ENCODE peak calls at places on chromosomes 1 and 21, in five cellular contexts. A is Panc1; H is lower lobe of right lung; W is CD8-positive, alpha-beta T cell; D is A549. K is an unnamed sample.

GRCh38 chr1:167668108-167668507 is 38.1 kb downstream of the RCSD1 start:
- DNase-seq in A (no peak), D (no peak), H (no peak), W (no peak), K (no peak)

GRCh38 chr1:40879487-40880175 is 17.5 kb upstream of the CITED4 start:
- DNase-seq in H (no peak), A (no peak), W (no peak), D (no peak), K (no peak)

GRCh38 chr1:12654004-12654567 is 10.2 kb downstream of the AADACL4 start:
- DNase-seq in W (no peak), A (no peak), H (no peak), D (no peak), K (no peak)

GRCh38 chr1:100699744-100700143 is 19.8 kb upstream of the VCAM1 start:
- DNase-seq in D (no peak), W (no peak), H (no peak), A (no peak), K (no peak)

GRCh38 chr1:245880754-245881403 is 626.2 kb downstream of the SMYD3 start:
- DNase-seq in H (no peak), A (no peak), D (no peak), W (no peak), K (no peak)

GRCh38 chr1:210464519-210465039 is 135.9 kb downstream of the HHAT start:
- DNase-seq in A (no peak), D (no peak), H (peak; percentile 74), W (no peak), K (no peak)

GRCh38 chr1:145926706-145927072 is 595 bp downstream of the RBM8A start:
- DNase-seq in H (no peak), A (no peak), W (no peak), D (no peak), K (no peak)

GRCh38 chr21:41064951-41065350 is 103.0 kb upstream of the BACE2 start:
- DNase-seq in D (no peak), A (no peak), W (no peak), H (no peak), K (no peak)

GRCh38 chr1:41728403-41729202 is 190.1 kb downstream of the HIVEP3 start:
- DNase-seq in A (no peak), H (no peak), W (no peak), D (no peak), K (no peak)

GRCh38 chr21:37800496-37801061 is 115.7 kb downstream of the KCNJ6 start:
- DNase-seq in W (no peak), H (no peak), D (no peak), A (no peak), K (no peak)

GRCh38 chr1:15727866-15728534 is 8.1 kb upstream of the SLC25A34 start:
- DNase-seq in A (no peak), D (no peak), H (no peak), W (no peak), K (no peak)

GRCh38 chr1:71080178-71080781 is 555 bp downstream of the ZRANB2 start:
- DNase-seq in H (no peak), A (no peak), D (no peak), W (no peak), K (peak; percentile 40)

GRCh38 chr1:150066838-150067183 is 765 bp upstream of the VPS45 start:
- DNase-seq in D (peak; percentile 26), H (peak; percentile 61), A (no peak), W (peak; percentile 55), K (no peak)

GRCh38 chr1:158087320-158087927 is 93.3 kb upstream of the CD1D start:
- DNase-seq in H (no peak), A (peak; percentile 39), D (peak; percentile 86), W (no peak), K (no peak)

GRCh38 chr1:213374369-213374768 is 323.3 kb downstream of the RPS6KC1 start:
- DNase-seq in W (peak; percentile 53), D (peak; percentile 76), A (peak; percentile 20), H (peak; percentile 52), K (peak; percentile 11)

GRCh38 chr1:18322353-18323032 is 158.2 kb upstream of the KLHDC7A start:
- DNase-seq in D (peak; percentile 36), A (no peak), H (no peak), W (no peak), K (no peak)

GRCh38 chr1:167136191-167136614 is 42.3 kb downstream of the STYXL2 start:
- DNase-seq in A (no peak), W (no peak), H (no peak), D (no peak), K (no peak)

GRCh38 chr1:24694380-24694843 is 50.8 kb upstream of the CLIC4 start:
- DNase-seq in W (no peak), D (no peak), A (no peak), H (peak; percentile 47), K (no peak)

GRCh38 chr1:150148834-150149489 is 754 bp upstream of the PLEKHO1 start:
- DNase-seq in A (no peak), H (no peak), W (no peak), D (no peak), K (no peak)

GRCh38 chr1:216600730-216601426 is 122.4 kb downstream of the ESRRG start:
- DNase-seq in D (peak; percentile 74), H (peak; percentile 83), A (peak; percentile 57), W (no peak), K (no peak)

GRCh38 chr1:182041615-182042014 is 19.9 kb downstream of the ZNF648 start:
- DNase-seq in D (no peak), H (no peak), A (no peak), W (no peak), K (no peak)

GRCh38 chr1:113721010-113721409 is 38.3 kb downstream of the PHTF1 start:
- DNase-seq in W (no peak), D (no peak), H (no peak), A (no peak), K (no peak)

GRCh38 chr1:3377604-3378279 is 76.7 kb upstream of the ARHGEF16 start:
- DNase-seq in D (no peak), A (no peak), W (no peak), H (no peak), K (no peak)

GRCh38 chr1:242435200-242435599 is 89.3 kb downstream of the PLD5 start:
- DNase-seq in H (no peak), A (no peak), W (no peak), D (no peak), K (no peak)

GRCh38 chr1:39540504-39541031 is 36.0 kb downstream of the PABPC4 start:
- DNase-seq in W (no peak), H (peak; percentile 85), D (no peak), A (no peak), K (no peak)

GRCh38 chr1:150696151-150696550 is 803 bp downstream of the GOLPH3L start:
- DNase-seq in A (no peak), W (no peak), H (no peak), D (no peak), K (no peak)

GRCh38 chr21:40445349-40445921 is 401.5 kb downstream of the DSCAM start:
- DNase-seq in H (no peak), W (no peak), D (no peak), A (no peak), K (no peak)

GRCh38 chr1:202143768-202144509 is 598 bp downstream of the ARL8A start:
- DNase-seq in A (no peak), D (peak; percentile 35), W (no peak), H (peak; percentile 75), K (peak; percentile 59)

DNA sequence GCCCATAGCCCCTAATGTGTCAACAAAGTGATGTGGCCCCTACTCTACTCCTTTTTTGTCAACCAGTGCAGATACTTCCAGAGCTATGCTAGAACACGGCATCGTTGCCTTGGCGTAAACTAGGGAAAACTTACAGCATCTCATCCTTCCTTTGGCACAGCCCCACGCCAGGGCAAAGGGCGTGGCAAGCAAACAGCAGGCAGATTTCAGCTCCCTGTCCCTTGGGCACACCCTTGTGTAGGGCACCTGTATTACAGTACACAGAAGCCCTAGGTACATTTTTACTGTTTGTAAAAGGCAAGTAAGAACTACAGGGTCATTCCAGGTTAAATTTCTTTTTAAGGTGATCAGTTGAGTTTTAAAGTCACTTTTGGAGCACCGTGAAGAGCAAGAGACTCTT is 29.3 kb downstream of the PRDX6 start:
- DNase-seq in H (no peak), W (no peak), D (peak; percentile 20), A (no peak), K (no peak)
- H3K27ac ChIP-seq in H (peak overlapping the region; percentile 60), W (no peak overlapping the region), D (peak overlapping the region; percentile 61), A (no peak overlapping the region), K (no peak overlapping the region)

DNA sequence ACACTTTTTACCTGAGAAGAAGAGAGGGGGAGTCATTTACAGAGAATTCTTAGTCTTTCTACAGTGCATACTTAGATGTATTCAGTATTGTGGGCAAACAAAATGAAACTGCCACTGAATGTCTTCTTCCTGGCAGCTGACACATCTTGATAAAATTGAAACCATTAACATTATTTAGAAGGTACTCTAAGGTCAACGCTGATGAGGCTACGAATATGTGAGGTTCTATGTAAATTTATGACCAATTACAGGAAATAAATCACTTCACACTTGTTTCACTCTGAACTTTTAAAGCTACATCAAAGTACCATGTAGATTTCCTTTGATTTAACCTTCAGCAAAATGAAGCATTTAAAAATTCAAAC is 51.3 kb upstream of the GFI1 start:
- DNase-seq in W (no peak), H (no peak), D (no peak), A (no peak), K (peak; percentile 49)
- H3K4me3 ChIP-seq in W (no peak overlapping the region), H (no peak overlapping the region), D (no peak overlapping the region), A (no peak overlapping the region), K (peak overlapping the region; percentile 67)

GRCh38 chr1:27569506-27570382 is 34.2 kb downstream of the AHDC1 start:
- DNase-seq in A (no peak), W (no peak), D (no peak), H (no peak), K (no peak)

GRCh38 chr1:27569088-27569459 is 34.9 kb downstream of the AHDC1 start:
- DNase-seq in W (no peak), D (no peak), A (no peak), H (no peak), K (no peak)

GRCh38 chr1:27570823-27571222 is 33.1 kb downstream of the AHDC1 start:
- DNase-seq in D (no peak), W (no peak), H (no peak), A (no peak), K (no peak)

GRCh38 chr1:27571439-27572018 is 32.4 kb downstream of the AHDC1 start:
- DNase-seq in H (no peak), A (no peak), W (no peak), D (no peak), K (no peak)

GRCh38 chr1:27570383-27570755 is 33.6 kb downstream of the AHDC1 start:
- DNase-seq in A (no peak), W (no peak), D (no peak), H (no peak), K (no peak)
- H3K27ac ChIP-seq in A (peak overlapping the region; percentile 91), W (no peak overlapping the region), D (peak overlapping the region; percentile 61), H (peak overlapping the region; percentile 76), K (no peak overlapping the region)

DNA sequence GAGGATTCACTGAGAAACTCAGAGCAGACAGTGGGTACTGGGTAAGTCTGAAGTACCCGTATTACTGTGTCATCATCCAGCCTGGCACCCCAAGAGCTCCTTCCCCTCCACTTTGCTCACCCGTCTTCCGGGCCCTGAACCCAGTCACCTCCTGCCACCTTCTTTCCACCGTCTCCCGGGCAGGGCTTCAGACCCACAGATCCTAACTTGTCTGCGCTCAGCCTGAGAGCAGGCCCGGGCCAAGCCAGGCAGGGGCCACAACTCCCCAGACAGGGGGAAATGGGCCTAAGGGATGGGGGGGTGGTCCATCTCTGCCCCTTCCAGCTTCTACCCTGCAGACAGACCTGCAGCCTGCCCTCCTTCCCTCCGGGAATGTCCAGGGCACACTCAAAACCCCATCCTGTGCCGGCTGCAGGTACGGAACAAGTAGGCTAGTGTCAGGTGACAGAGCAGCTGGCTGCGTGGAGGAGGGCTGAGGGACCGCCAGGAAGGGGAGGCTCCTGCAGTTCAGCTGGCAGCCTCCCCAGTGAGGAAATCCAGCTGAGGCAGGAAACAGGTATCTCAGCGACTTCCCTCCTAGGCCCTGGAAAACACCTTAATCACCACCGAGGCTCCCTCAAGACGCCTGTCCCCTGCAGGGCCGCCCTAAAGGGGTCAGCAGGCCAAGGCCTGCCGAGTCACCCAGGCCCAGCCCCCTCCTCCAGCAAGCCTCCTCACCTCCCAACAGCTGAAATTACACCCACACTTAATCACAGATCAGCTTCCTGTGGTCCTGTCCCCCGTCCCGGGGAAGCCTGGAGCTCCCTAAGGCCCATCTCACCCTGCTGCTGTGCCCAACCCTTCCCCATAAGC is 3.5 kb downstream of the HSPG2 start:
- DNase-seq in A (no peak), H (peak; percentile 84), W (no peak), D (no peak), K (no peak)
- H3K4me3 ChIP-seq in A (peak overlapping the region; percentile 23), H (peak overlapping the region; percentile 70), W (no peak overlapping the region), D (peak overlapping the region; percentile 26), K (no peak overlapping the region)

K was measured in CD4-positive, CD25-positive, alpha-beta regulatory T cell.